ENCODE peak calls at places on chromosomes 4 and X, in ten cellular contexts. J, U, R, D, Z, A, E, V, Q and W are unnamed samples.

GRCh38 chrX:154457491-154458115 is 478 bp upstream of the PLXNA3 start:
- DNase-seq in J (no peak), U (peak), R (peak), D (no peak), Z (no peak), A (peak), E (peak), V (no peak), Q (peak), W (no peak)

GRCh38 chrX:140165849-140166248 is 200.5 kb upstream of the CXorf66 start:
- DNase-seq in J (no peak), U (no peak), R (no peak), D (no peak), Z (no peak), A (no peak), E (no peak), V (no peak), Q (no peak), W (no peak)

GRCh38 chr4:169968999-169969398 is 57.2 kb downstream of the MFAP3L start:
- DNase-seq in J (no peak), U (no peak), R (no peak), D (no peak), Z (no peak), A (no peak), E (no peak), V (no peak), Q (no peak), W (no peak)

GRCh38 chr4:153773236-153773690 is 13.4 kb upstream of the RNF175 start:
- DNase-seq in J (no peak), U (no peak), R (no peak), D (no peak), Z (no peak), A (no peak), E (no peak), V (no peak), Q (no peak), W (no peak)

GRCh38 chr4:6390357-6390756 is 82.1 kb downstream of the PPP2R2C start:
- DNase-seq in J (no peak), U (no peak), R (peak), D (no peak), Z (no peak), A (no peak), E (no peak), V (no peak), Q (no peak), W (no peak)

GRCh38 chr4:57098945-57099344 is 11.2 kb downstream of the IGFBP7 start:
- DNase-seq in J (no peak), U (no peak), R (no peak), D (no peak), Z (no peak), A (no peak), E (no peak), V (no peak), Q (no peak), W (no peak)

GRCh38 chr4:144734522-144734921 is 88.6 kb downstream of the HHIP start:
- DNase-seq in J (no peak), U (no peak), R (no peak), D (no peak), Z (no peak), A (no peak), E (no peak), V (no peak), Q (no peak), W (no peak)

GRCh38 chr4:140098481-140099132 is 55.4 kb downstream of the MAML3 start:
- DNase-seq in J (no peak), U (no peak), R (no peak), D (no peak), Z (no peak), A (no peak), E (no peak), V (no peak), Q (no peak), W (no peak)

GRCh38 chr4:91812319-91812718 is 491.4 kb upstream of the GRID2 start:
- DNase-seq in J (no peak), U (no peak), R (no peak), D (no peak), Z (no peak), A (no peak), E (no peak), V (no peak), Q (no peak), W (no peak)

GRCh38 chr4:20735931-20736330 is 35.7 kb downstream of the PACRGL start:
- DNase-seq in J (no peak), U (no peak), R (no peak), D (no peak), Z (no peak), A (no peak), E (no peak), V (no peak), Q (no peak), W (no peak)

GRCh38 chrX:129678881-129679195 is 24.1 kb upstream of the APLN start:
- DNase-seq in J (no peak), U (no peak), R (no peak), D (no peak), Z (no peak), A (no peak), E (no peak), V (no peak), Q (no peak), W (peak)

GRCh38 chrX:129679856-129680255 is 25.1 kb upstream of the APLN start:
- DNase-seq in J (no peak), U (no peak), R (no peak), D (no peak), Z (no peak), A (no peak), E (no peak), V (no peak), Q (no peak), W (no peak)

GRCh38 chrX:129682979-129683378 is 28.2 kb upstream of the APLN start:
- DNase-seq in J (no peak), U (no peak), R (no peak), D (no peak), Z (no peak), A (no peak), E (no peak), V (no peak), Q (no peak), W (peak)

GRCh38 chrX:129678176-129678880 is 23.6 kb upstream of the APLN start:
- DNase-seq in J (no peak), U (no peak), R (peak), D (no peak), Z (peak), A (peak), E (peak), V (peak), Q (peak), W (peak)
- TF ChIP-seq POLR2A in J (no peak), U (no peak), R (no peak), D (no peak), Z (no peak), A (no peak), E (peak), V (no peak), Q (no peak), W (no peak)

GRCh38 chr4:146179784-146180405 is 4.4 kb downstream of the LSM6 start:
- DNase-seq in J (no peak), U (no peak), R (no peak), D (no peak), Z (no peak), A (no peak), E (no peak), V (no peak), Q (no peak), W (no peak)

GRCh38 chr4:146175541-146176453 is at the start of gene LSM6:
- DNase-seq in J (peak), U (peak), R (peak), D (peak), Z (peak), A (peak), E (peak), V (peak), Q (peak), W (no peak)
- TF ChIP-seq POLR2A in J (peak), U (peak), R (peak), D (no peak), Z (peak), A (no peak), E (peak), V (no peak), Q (peak), W (peak)

GRCh38 chr4:173529505-173530325 is at the start of gene HAND2:
- DNase-seq in J (no peak), U (no peak), R (peak), D (peak), Z (no peak), A (no peak), E (no peak), V (peak), Q (no peak), W (no peak)
- TF ChIP-seq POLR2A in J (no peak), U (no peak), R (peak), D (no peak), Z (no peak), A (no peak), E (peak), V (peak), Q (no peak), W (no peak)

DNA sequence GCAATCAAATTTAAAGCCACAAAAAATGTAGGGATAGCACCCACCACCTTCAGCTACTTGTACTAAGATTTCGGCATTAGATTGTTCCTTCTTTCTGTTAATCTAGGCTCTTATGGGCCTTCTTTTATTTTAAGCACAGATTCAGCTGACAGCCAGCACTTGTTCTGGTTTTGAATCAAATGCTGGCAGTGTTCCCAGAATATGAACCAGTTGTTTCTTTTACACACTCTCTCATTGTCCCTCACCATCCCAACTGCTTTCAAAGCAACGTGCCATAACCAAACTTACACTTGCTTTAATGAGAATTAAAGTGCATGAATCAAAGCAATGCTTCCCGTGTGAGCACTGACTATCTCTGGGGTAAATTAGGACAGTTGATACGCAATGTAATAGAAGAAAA is 744.5 kb upstream of the FAM241A start:
- DNase-seq in J (no peak), U (no peak), R (no peak), D (no peak), Z (no peak), A (no peak), E (peak), V (no peak), Q (no peak), W (no peak)
- TF ChIP-seq POLR2A in J (no peak), U (no peak), R (no peak), D (no peak), Z (no peak), A (no peak), E (no peak), V (no peak), Q (no peak), W (no peak)

DNA sequence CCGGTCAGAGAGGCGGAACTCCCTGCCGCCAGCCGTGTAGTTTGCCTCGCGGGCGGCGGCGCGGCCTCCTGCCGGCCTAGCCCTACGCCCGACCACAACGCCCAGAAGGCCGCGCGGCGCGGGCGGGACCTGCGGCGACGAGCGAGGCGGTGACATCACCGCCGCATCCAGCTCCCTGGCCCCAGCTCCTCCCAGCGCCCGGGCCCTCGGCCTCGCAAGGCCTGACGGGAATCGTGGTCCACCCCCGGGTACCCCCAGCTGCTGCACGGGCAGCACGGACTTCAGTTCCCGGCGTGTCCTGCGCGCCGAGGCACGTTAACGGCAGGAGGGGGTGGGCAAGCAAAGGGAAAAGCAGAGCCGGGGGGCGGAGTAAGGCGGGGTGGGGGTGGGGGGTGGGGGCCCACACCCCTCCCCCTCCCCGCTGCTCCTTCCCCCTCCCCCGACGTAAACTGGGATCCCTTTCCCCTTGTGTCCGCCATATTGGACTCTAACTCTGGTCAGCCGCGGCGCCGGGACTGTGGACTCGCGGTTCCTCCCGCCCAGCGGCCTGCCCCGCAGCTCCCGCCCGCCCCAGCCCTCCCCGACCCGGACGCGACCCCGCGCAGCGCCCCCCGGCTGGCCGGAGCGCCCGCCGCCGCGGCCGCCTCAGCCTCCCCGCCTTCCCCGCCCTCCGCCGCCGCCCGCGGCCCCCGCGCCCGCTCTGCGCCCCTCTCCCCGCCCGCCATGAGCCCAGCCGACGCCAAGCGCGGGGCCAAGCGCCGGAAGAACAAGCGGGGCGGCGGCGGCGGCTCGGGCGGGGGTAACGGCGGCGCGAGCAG is at the start of gene FAM193A:
- DNase-seq in J (peak), U (peak), R (peak), D (peak), Z (peak), A (peak), E (peak), V (peak), Q (peak), W (peak)
- TF ChIP-seq POLR2A in J (no peak), U (peak), R (peak), D (no peak), Z (no peak), A (no peak), E (peak), V (no peak), Q (no peak), W (no peak)

DNA sequence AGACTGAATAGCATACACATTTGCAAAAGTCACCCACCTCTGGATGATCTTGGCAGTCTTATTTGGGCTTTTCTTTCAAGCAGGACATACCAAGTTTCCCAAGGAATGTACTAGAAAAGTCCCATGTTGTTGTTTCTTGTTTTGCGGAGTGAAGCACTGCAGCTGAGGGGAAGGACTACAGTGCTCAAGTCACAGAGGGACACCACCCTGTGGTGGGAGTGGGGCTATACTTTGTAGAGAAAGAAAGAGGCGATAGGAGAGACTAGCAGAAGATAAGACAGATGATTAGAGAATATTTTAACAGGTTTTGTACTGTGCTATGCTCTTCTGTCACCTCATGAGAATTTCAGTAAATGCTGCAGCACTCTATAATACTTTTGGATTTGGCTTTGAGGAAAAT is 280.5 kb upstream of the INTU start:
- DNase-seq in J (no peak), U (no peak), R (no peak), D (no peak), Z (no peak), A (no peak), E (peak), V (peak), Q (no peak), W (no peak)
- TF ChIP-seq POLR2A in J (no peak), U (no peak), R (no peak), D (no peak), Z (no peak), A (no peak), E (no peak), V (no peak), Q (no peak), W (no peak)

DNA sequence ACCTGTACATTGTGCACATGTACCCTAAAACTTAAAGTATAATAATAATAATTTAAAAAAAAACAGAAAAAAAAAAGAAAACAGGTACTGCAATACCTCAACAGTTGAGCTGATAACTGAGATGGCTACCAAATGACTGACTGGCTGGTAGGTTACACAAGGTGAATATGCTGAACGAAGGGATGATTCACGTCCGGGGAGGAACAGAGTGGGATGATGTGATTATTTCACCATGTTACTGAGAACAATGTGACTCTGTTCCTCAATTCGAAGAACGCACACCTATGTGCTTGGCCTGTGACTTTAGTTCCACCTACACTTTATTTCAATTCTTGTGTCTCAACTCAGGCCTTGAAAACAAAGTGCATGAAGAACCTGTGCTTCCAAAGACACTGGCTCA is 111.7 kb downstream of the CXXC4 start:
- DNase-seq in J (no peak), U (no peak), R (no peak), D (no peak), Z (no peak), A (no peak), E (no peak), V (no peak), Q (no peak), W (no peak)
- TF ChIP-seq POLR2A in J (no peak), U (no peak), R (no peak), D (no peak), Z (no peak), A (no peak), E (no peak), V (no peak), Q (no peak), W (no peak)

DNA sequence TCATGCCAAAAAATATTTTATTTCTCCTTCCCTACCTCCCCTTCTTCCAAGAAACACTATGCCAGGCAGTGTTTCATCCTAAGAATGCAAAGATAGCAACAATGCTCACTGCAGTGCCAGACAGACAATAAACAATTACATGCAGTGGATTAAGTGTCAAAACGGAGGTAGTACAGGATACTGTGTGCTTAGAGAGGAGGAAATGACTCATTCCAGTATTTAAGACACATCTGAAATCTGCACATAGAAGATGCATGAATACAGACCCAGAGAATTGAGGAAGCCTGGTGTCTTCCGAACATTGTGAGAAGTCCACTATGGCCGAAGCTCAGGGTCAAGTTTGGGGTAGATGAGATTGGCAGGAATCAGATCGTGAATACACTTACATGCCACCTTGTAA is 326.4 kb downstream of the PPP3CA start:
- DNase-seq in J (no peak), U (no peak), R (no peak), D (no peak), Z (no peak), A (no peak), E (no peak), V (no peak), Q (no peak), W (no peak)
- TF ChIP-seq POLR2A in J (no peak), U (no peak), R (no peak), D (no peak), Z (no peak), A (no peak), E (no peak), V (no peak), Q (no peak), W (no peak)